ENCODE peak calls at places on chromosomes 13 and 19, in nine cellular contexts. One of them, this sample, is unnamed.
A peak's percentile ranks its signal among the peaks of the same experiment; 100 is the strongest.

GRCh38 chr19:12994701-12995595 is at the start of gene NFIX:
- DNase-seq in foreskin keratinocyte: no peak
- DNase-seq in coronary artery: peak; percentile 79
- DNase-seq in keratinocyte: no peak
- DNase-seq in CD8-positive, alpha-beta memory T cell: peak; percentile 55
- DNase-seq in CD8-positive, alpha-beta T cell: no peak
- DNase-seq in gastrocnemius medialis: no peak
- DNase-seq in ovary: peak; percentile 85
- DNase-seq in MM.1S: peak; percentile 54
- DNase-seq in this sample: peak; percentile 51

GRCh38 chr13:99657848-99658265 is 156.6 kb downstream of the TM9SF2 start:
- DNase-seq in keratinocyte: no peak
- DNase-seq in MM.1S: no peak
- DNase-seq in CD8-positive, alpha-beta memory T cell: no peak
- DNase-seq in coronary artery: no peak
- DNase-seq in CD8-positive, alpha-beta T cell: peak; percentile 12
- DNase-seq in gastrocnemius medialis: no peak
- DNase-seq in foreskin keratinocyte: no peak
- DNase-seq in ovary: peak; percentile 43
- DNase-seq in this sample: peak; percentile 33

GRCh38 chr13:113948034-113948742 is 25.7 kb downstream of the C13orf46 start:
- DNase-seq in gastrocnemius medialis: no peak
- DNase-seq in coronary artery: no peak
- DNase-seq in CD8-positive, alpha-beta T cell: no peak
- DNase-seq in foreskin keratinocyte: no peak
- DNase-seq in ovary: no peak
- DNase-seq in CD8-positive, alpha-beta memory T cell: no peak
- DNase-seq in keratinocyte: no peak
- DNase-seq in MM.1S: no peak
- DNase-seq in this sample: no peak

GRCh38 chr13:108785844-108786243 is 156.4 kb downstream of the MYO16 start:
- DNase-seq in CD8-positive, alpha-beta T cell: no peak
- DNase-seq in coronary artery: no peak
- DNase-seq in foreskin keratinocyte: no peak
- DNase-seq in gastrocnemius medialis: no peak
- DNase-seq in CD8-positive, alpha-beta memory T cell: no peak
- DNase-seq in keratinocyte: no peak
- DNase-seq in ovary: no peak
- DNase-seq in MM.1S: no peak
- DNase-seq in this sample: no peak

GRCh38 chr13:110841846-110842245 is 73.0 kb downstream of the ANKRD10 start:
- DNase-seq in ovary: no peak
- DNase-seq in CD8-positive, alpha-beta memory T cell: no peak
- DNase-seq in MM.1S: no peak
- DNase-seq in gastrocnemius medialis: no peak
- DNase-seq in foreskin keratinocyte: peak; percentile 90
- DNase-seq in CD8-positive, alpha-beta T cell: no peak
- DNase-seq in keratinocyte: peak; percentile 9
- DNase-seq in coronary artery: no peak
- DNase-seq in this sample: no peak

GRCh38 chr13:105135852-105136251 is 1399.6 kb downstream of the EFNB2 start:
- DNase-seq in CD8-positive, alpha-beta memory T cell: no peak
- DNase-seq in coronary artery: no peak
- DNase-seq in gastrocnemius medialis: no peak
- DNase-seq in foreskin keratinocyte: no peak
- DNase-seq in ovary: no peak
- DNase-seq in keratinocyte: no peak
- DNase-seq in MM.1S: no peak
- DNase-seq in CD8-positive, alpha-beta T cell: no peak
- DNase-seq in this sample: no peak

GRCh38 chr13:99398916-99399622 is 91.9 kb upstream of the GPR183 start:
- DNase-seq in CD8-positive, alpha-beta T cell: no peak
- DNase-seq in keratinocyte: no peak
- DNase-seq in foreskin keratinocyte: no peak
- DNase-seq in MM.1S: no peak
- DNase-seq in ovary: peak; percentile 19
- DNase-seq in gastrocnemius medialis: no peak
- DNase-seq in coronary artery: no peak
- DNase-seq in CD8-positive, alpha-beta memory T cell: no peak
- DNase-seq in this sample: no peak

GRCh38 chr19:21439372-21439771 is 42.4 kb downstream of the ZNF493 start:
- DNase-seq in ovary: no peak
- DNase-seq in keratinocyte: no peak
- DNase-seq in MM.1S: no peak
- DNase-seq in foreskin keratinocyte: peak; percentile 36
- DNase-seq in CD8-positive, alpha-beta T cell: no peak
- DNase-seq in coronary artery: no peak
- DNase-seq in gastrocnemius medialis: no peak
- DNase-seq in CD8-positive, alpha-beta memory T cell: no peak
- DNase-seq in this sample: no peak

DNA sequence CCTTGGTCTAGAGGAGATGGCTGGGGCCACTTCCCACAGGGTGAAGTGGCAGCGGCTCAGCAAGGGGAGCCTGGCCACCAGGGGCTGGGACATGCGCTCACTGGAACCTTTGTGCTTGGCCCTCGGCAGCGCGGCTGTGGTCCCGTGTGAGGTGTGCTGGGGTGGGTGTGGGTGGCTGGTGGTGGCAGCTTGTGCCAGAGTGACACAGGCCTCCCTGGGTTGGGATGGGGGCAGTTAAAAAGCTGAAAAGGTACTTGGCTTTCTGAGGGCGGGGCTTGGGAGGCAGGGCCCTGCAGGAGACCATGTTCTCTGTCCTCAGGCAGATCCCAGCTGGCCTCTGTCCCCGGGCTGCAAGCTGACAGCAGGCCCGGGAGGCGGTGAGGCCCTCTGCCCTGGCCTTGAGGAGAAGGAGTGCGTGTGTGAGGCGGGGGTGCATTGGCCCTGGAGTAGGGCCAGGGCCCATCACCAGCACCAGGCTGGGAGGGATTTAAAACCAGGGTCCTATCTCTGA is 17.3 kb downstream of the MPND start:
- DNase-seq in foreskin keratinocyte: no peak
- DNase-seq in CD8-positive, alpha-beta memory T cell: no peak
- DNase-seq in coronary artery: no peak
- DNase-seq in MM.1S: no peak
- DNase-seq in ovary: peak; percentile 90
- DNase-seq in keratinocyte: no peak
- DNase-seq in gastrocnemius medialis: no peak
- DNase-seq in CD8-positive, alpha-beta T cell: no peak
- DNase-seq in this sample: no peak
- H3K27ac ChIP-seq in foreskin keratinocyte: no peak overlapping the region
- H3K27ac ChIP-seq in CD8-positive, alpha-beta memory T cell: no peak overlapping the region
- H3K27ac ChIP-seq in coronary artery: no peak overlapping the region
- H3K27ac ChIP-seq in MM.1S: no peak overlapping the region
- H3K27ac ChIP-seq in ovary: peak overlapping the region; percentile 70
- H3K27ac ChIP-seq in keratinocyte: no peak overlapping the region
- H3K27ac ChIP-seq in gastrocnemius medialis: no peak overlapping the region
- H3K27ac ChIP-seq in CD8-positive, alpha-beta T cell: no peak overlapping the region
- H3K27ac ChIP-seq in this sample: no peak overlapping the region

GRCh38 chr19:4359627-4360000 is 16.3 kb downstream of the MPND start:
- DNase-seq in ovary: no peak
- DNase-seq in CD8-positive, alpha-beta memory T cell: no peak
- DNase-seq in gastrocnemius medialis: no peak
- DNase-seq in CD8-positive, alpha-beta T cell: no peak
- DNase-seq in foreskin keratinocyte: no peak
- DNase-seq in MM.1S: no peak
- DNase-seq in coronary artery: no peak
- DNase-seq in keratinocyte: no peak
- DNase-seq in this sample: no peak

GRCh38 chr19:4362871-4363545 is 19.6 kb downstream of the MPND start:
- DNase-seq in foreskin keratinocyte: no peak
- DNase-seq in coronary artery: no peak
- DNase-seq in ovary: no peak
- DNase-seq in CD8-positive, alpha-beta memory T cell: no peak
- DNase-seq in keratinocyte: no peak
- DNase-seq in MM.1S: no peak
- DNase-seq in gastrocnemius medialis: no peak
- DNase-seq in CD8-positive, alpha-beta T cell: no peak
- DNase-seq in this sample: no peak

GRCh38 chr19:4360081-4360569 is 16.8 kb downstream of the MPND start:
- DNase-seq in CD8-positive, alpha-beta T cell: no peak
- DNase-seq in coronary artery: no peak
- DNase-seq in MM.1S: no peak
- DNase-seq in foreskin keratinocyte: no peak
- DNase-seq in ovary: peak; percentile 65
- DNase-seq in gastrocnemius medialis: no peak
- DNase-seq in keratinocyte: no peak
- DNase-seq in CD8-positive, alpha-beta memory T cell: no peak
- DNase-seq in this sample: no peak

GRCh38 chr19:4362038-4362828 is 18.9 kb downstream of the MPND start:
- DNase-seq in coronary artery: no peak
- DNase-seq in foreskin keratinocyte: no peak
- DNase-seq in CD8-positive, alpha-beta T cell: no peak
- DNase-seq in CD8-positive, alpha-beta memory T cell: no peak
- DNase-seq in gastrocnemius medialis: no peak
- DNase-seq in MM.1S: no peak
- DNase-seq in keratinocyte: no peak
- DNase-seq in ovary: no peak
- DNase-seq in this sample: no peak

GRCh38 chr19:4361152-4362037 is 18.0 kb downstream of the MPND start:
- DNase-seq in gastrocnemius medialis: no peak
- DNase-seq in ovary: peak; percentile 81
- DNase-seq in CD8-positive, alpha-beta T cell: no peak
- DNase-seq in MM.1S: no peak
- DNase-seq in keratinocyte: no peak
- DNase-seq in CD8-positive, alpha-beta memory T cell: no peak
- DNase-seq in coronary artery: no peak
- DNase-seq in foreskin keratinocyte: no peak
- DNase-seq in this sample: no peak
- H3K27ac ChIP-seq in gastrocnemius medialis: no peak overlapping the region
- H3K27ac ChIP-seq in ovary: peak overlapping the region; percentile 70
- H3K27ac ChIP-seq in CD8-positive, alpha-beta T cell: no peak overlapping the region
- H3K27ac ChIP-seq in MM.1S: no peak overlapping the region
- H3K27ac ChIP-seq in keratinocyte: no peak overlapping the region
- H3K27ac ChIP-seq in CD8-positive, alpha-beta memory T cell: no peak overlapping the region
- H3K27ac ChIP-seq in coronary artery: no peak overlapping the region
- H3K27ac ChIP-seq in foreskin keratinocyte: no peak overlapping the region
- H3K27ac ChIP-seq in this sample: no peak overlapping the region

DNA sequence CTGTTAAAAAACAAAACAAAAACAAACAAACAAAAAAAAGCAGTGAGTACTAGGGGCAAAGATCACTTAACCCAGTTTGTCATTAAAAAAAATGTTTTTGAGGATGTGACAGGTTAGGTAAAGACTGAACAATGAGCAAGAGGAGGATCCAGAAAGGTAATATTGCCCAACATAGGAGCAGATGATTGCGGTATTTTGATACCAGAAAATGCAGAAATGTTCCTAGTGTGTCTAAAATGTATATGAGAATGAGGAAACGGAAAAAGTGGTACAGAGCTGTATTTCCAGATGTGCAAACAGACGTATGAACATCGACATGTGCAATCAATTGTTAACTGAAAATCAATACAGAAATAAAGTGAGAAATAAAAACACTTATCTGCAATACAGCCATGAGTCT is 4.9 kb upstream of the LILRA4 start:
- DNase-seq in gastrocnemius medialis: no peak
- DNase-seq in foreskin keratinocyte: no peak
- DNase-seq in ovary: no peak
- DNase-seq in coronary artery: no peak
- DNase-seq in keratinocyte: no peak
- DNase-seq in MM.1S: no peak
- DNase-seq in CD8-positive, alpha-beta memory T cell: no peak
- DNase-seq in CD8-positive, alpha-beta T cell: no peak
- DNase-seq in this sample: no peak
- H3K27ac ChIP-seq in gastrocnemius medialis: no peak overlapping the region
- H3K27ac ChIP-seq in foreskin keratinocyte: no peak overlapping the region
- H3K27ac ChIP-seq in ovary: no peak overlapping the region
- H3K27ac ChIP-seq in coronary artery: no peak overlapping the region
- H3K27ac ChIP-seq in keratinocyte: no peak overlapping the region
- H3K27ac ChIP-seq in MM.1S: no peak overlapping the region
- H3K27ac ChIP-seq in CD8-positive, alpha-beta memory T cell: no peak overlapping the region
- H3K27ac ChIP-seq in CD8-positive, alpha-beta T cell: no peak overlapping the region
- H3K27ac ChIP-seq in this sample: no peak overlapping the region

GRCh38 chr13:112689498-112690241 is at the start of gene ATP11A:
- DNase-seq in CD8-positive, alpha-beta T cell: peak; percentile 58
- DNase-seq in gastrocnemius medialis: peak; percentile 80
- DNase-seq in coronary artery: peak; percentile 94
- DNase-seq in foreskin keratinocyte: peak; percentile 72
- DNase-seq in keratinocyte: no peak
- DNase-seq in ovary: peak; percentile 96
- DNase-seq in MM.1S: peak; percentile 88
- DNase-seq in CD8-positive, alpha-beta memory T cell: peak; percentile 64
- DNase-seq in this sample: peak; percentile 82

GRCh38 chr13:112690242-112690943 is 555 bp downstream of the ATP11A start:
- DNase-seq in CD8-positive, alpha-beta memory T cell: peak; percentile 28
- DNase-seq in coronary artery: peak; percentile 73
- DNase-seq in MM.1S: peak; percentile 37
- DNase-seq in CD8-positive, alpha-beta T cell: peak; percentile 6
- DNase-seq in gastrocnemius medialis: no peak
- DNase-seq in ovary: peak; percentile 68
- DNase-seq in foreskin keratinocyte: no peak
- DNase-seq in keratinocyte: no peak
- DNase-seq in this sample: peak; percentile 35

GRCh38 chr13:112687836-112688559 is 1.8 kb upstream of the ATP11A start:
- DNase-seq in ovary: no peak
- DNase-seq in gastrocnemius medialis: no peak
- DNase-seq in MM.1S: no peak
- DNase-seq in foreskin keratinocyte: no peak
- DNase-seq in CD8-positive, alpha-beta memory T cell: no peak
- DNase-seq in CD8-positive, alpha-beta T cell: no peak
- DNase-seq in coronary artery: peak; percentile 65
- DNase-seq in keratinocyte: no peak
- DNase-seq in this sample: peak; percentile 5

GRCh38 chr13:112686987-112687386 is 2.9 kb upstream of the ATP11A start:
- DNase-seq in keratinocyte: no peak
- DNase-seq in coronary artery: peak; percentile 49
- DNase-seq in MM.1S: no peak
- DNase-seq in CD8-positive, alpha-beta T cell: no peak
- DNase-seq in gastrocnemius medialis: no peak
- DNase-seq in CD8-positive, alpha-beta memory T cell: no peak
- DNase-seq in foreskin keratinocyte: no peak
- DNase-seq in ovary: no peak
- DNase-seq in this sample: no peak

DNA sequence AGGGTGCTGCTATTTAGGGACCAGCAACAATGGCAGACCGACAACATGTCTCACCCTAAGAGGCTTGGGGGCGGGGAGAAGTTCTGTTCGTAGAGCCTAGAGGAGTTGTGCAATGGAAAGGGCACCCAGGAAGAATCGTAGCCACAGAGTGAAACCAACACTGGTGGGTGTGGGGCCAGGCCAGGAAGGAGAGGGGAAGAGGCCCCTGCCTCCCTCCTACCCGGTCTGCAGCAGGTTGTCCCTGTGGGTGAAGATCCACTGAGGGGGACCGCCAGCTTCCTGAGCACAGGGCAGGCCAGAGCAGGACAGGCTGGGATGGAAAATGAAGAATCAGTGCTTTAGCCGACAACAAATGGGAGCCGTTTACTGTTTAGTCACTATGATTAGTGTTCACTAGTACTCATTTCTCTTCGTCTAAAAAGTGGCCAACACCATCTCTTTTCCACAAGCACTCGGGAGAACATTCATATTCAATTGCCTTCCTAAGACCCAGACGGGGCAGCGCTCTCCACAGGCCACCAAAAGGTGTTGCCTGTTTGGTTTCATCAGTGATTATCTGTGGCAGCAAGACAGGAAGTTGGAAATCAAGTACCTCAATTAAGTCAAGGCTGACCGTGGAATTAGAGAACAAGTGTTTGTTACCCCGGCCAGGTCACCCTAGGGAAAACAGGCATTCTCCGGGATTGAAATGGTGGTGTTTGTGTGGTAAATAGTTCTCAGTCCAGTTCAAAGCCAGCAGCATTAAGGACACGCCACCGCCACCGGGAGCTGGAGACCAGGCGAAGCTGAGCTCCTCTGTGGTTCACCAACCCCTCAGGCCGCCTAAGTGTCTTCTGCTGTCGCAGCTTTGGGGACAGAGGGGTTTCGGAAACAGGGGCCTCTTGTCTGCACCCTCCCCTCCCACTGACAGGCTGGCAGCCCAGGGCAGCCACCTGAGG is 1.0 kb upstream of the ATP11A start:
- DNase-seq in ovary: peak; percentile 25
- DNase-seq in MM.1S: no peak
- DNase-seq in CD8-positive, alpha-beta memory T cell: peak; percentile 14
- DNase-seq in keratinocyte: no peak
- DNase-seq in coronary artery: peak; percentile 64
- DNase-seq in gastrocnemius medialis: no peak
- DNase-seq in foreskin keratinocyte: no peak
- DNase-seq in CD8-positive, alpha-beta T cell: peak; percentile 4
- DNase-seq in this sample: peak; percentile 34
- H3K27ac ChIP-seq in ovary: peak overlapping the region; percentile 92
- H3K27ac ChIP-seq in MM.1S: peak overlapping the region; percentile 28
- H3K27ac ChIP-seq in CD8-positive, alpha-beta memory T cell: peak overlapping the region; percentile 80
- H3K27ac ChIP-seq in keratinocyte: no peak overlapping the region
- H3K27ac ChIP-seq in coronary artery: peak overlapping the region; percentile 72
- H3K27ac ChIP-seq in gastrocnemius medialis: peak overlapping the region; percentile 84
- H3K27ac ChIP-seq in foreskin keratinocyte: no peak overlapping the region
- H3K27ac ChIP-seq in CD8-positive, alpha-beta T cell: peak overlapping the region; percentile 38
- H3K27ac ChIP-seq in this sample: peak overlapping the region; percentile 87